ENCODE peak calls at places on chromosomes 4 and X, in nine cellular contexts. G, C, H, D, I, Y, A, V and T are unnamed samples.

GRCh38 chr4:136713140-136713539 is 819.2 kb downstream of the PCDH18 start:
- DNase-seq in G (no peak), C (peak), H (no peak), D (no peak), I (no peak), Y (no peak), A (peak), V (no peak), T (peak)

GRCh38 chr4:146224331-146224966 is 10.1 kb downstream of the REELD1 start:
- DNase-seq in G (no peak), C (peak), H (no peak), D (no peak), I (no peak), Y (no peak), A (peak), V (no peak), T (no peak)

GRCh38 chrX:117998171-117998570 is 118.4 kb downstream of the KLHL13 start:
- DNase-seq in G (no peak), C (peak), H (no peak), D (no peak), I (no peak), Y (no peak), A (no peak), V (no peak), T (no peak)

GRCh38 chr4:135177323-135177722 is 975.7 kb upstream of the PABPC4L start:
- DNase-seq in G (no peak), C (no peak), H (no peak), D (no peak), I (no peak), Y (no peak), A (peak), V (no peak), T (no peak)

GRCh38 chr4:62191446-62191845 is 991.3 kb downstream of the ADGRL3 start:
- DNase-seq in G (no peak), C (no peak), H (no peak), D (no peak), I (no peak), Y (no peak), A (no peak), V (no peak), T (no peak)

GRCh38 chrX:1185556-1185955 is 26.9 kb downstream of the CRLF2 start:
- DNase-seq in G (no peak), C (no peak), H (no peak), D (peak), I (no peak), Y (no peak), A (no peak), V (no peak), T (no peak)

GRCh38 chrX:145818522-145819075 is 970 bp downstream of the SLITRK2 start:
- DNase-seq in G (no peak), C (no peak), H (no peak), D (no peak), I (no peak), Y (no peak), A (no peak), V (no peak), T (no peak)

GRCh38 chr4:33724685-33725084 is 2519.6 kb downstream of the ARAP2 start:
- DNase-seq in G (no peak), C (no peak), H (no peak), D (no peak), I (no peak), Y (no peak), A (no peak), V (no peak), T (no peak)

GRCh38 chr4:3668825-3669552 is 97.2 kb upstream of the ADRA2C start:
- DNase-seq in G (no peak), C (no peak), H (no peak), D (no peak), I (no peak), Y (no peak), A (no peak), V (no peak), T (no peak)

GRCh38 chr4:170088686-170089085 is 1.1 kb downstream of the AADAT start:
- DNase-seq in G (no peak), C (no peak), H (no peak), D (no peak), I (no peak), Y (no peak), A (no peak), V (peak), T (no peak)
- H3K4me3 ChIP-seq in G (no peak), C (peak), H (peak), D (no peak), I (peak), Y (peak), A (no peak), V (peak), T (peak)

GRCh38 chrX:28591542-28591941 is 4.3 kb downstream of the IL1RAPL1 start:
- DNase-seq in G (no peak), C (no peak), H (no peak), D (no peak), I (no peak), Y (no peak), A (no peak), V (no peak), T (no peak)

GRCh38 chrX:28590394-28590793 is 3.1 kb downstream of the IL1RAPL1 start:
- DNase-seq in G (no peak), C (peak), H (no peak), D (no peak), I (no peak), Y (no peak), A (peak), V (no peak), T (peak)

DNA sequence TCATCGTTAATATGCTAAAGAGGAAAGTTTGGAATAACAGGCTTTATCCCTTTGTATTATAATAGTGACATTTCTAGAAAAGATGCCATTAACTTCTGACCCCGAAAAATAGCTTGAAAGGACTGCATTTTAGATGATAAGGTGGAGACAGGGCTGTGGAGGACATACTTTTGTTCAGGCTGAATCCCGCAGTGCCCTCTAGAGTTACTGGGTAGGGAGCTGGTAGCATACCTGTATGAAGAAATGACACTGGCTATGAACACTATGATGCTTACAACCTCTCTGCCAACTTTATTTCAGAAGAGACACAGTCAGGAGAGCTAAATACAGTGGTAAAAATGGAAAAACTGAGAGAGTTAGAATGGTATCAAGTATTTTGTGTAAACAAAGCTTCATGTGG is 8.1 kb downstream of the IL1RAPL1 start:
- DNase-seq in G (no peak), C (no peak), H (no peak), D (no peak), I (no peak), Y (no peak), A (no peak), V (no peak), T (no peak)
- TF ChIP-seq CTCF in G (no peak), C (no peak), H (no peak), D (no peak), I (no peak), Y (no peak), A (no peak), V (no peak), T (no peak)

GRCh38 chr4:76012388-76012801 is 5.1 kb upstream of the CXCL9 start:
- DNase-seq in G (no peak), C (peak), H (no peak), D (no peak), I (no peak), Y (no peak), A (peak), V (no peak), T (no peak)
- H3K4me3 ChIP-seq in G (no peak), C (no peak), H (no peak), D (no peak), I (no peak), Y (no peak), A (no peak), V (no peak), T (no peak)

DNA sequence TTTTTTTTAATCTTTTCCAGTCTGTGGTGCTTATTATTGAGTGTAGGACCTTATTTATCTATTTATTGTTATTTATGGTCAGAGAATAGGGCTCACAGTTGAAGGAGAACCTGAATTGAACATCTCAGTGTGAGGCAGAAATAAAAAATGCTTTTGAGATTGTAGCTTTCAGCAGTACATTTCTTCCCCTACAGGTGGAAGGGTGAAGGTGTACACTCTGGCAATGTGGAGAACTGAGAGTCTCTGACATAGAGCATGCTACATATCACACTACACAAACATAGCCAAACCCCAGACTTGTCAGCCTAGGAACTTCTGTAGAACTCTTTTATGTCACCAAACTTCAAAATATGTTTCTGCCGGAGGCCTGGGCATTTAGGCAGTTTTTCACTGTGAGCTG is 140.2 kb downstream of the STIM2 start:
- DNase-seq in G (peak), C (no peak), H (no peak), D (no peak), I (no peak), Y (no peak), A (no peak), V (no peak), T (peak)
- TF ChIP-seq CTCF in G (no peak), C (no peak), H (no peak), D (no peak), I (no peak), Y (no peak), A (peak), V (peak), T (peak)

GRCh38 chr4:38210396-38211114 is 250.4 kb downstream of the PTTG2 start:
- DNase-seq in G (no peak), C (peak), H (no peak), D (no peak), I (no peak), Y (no peak), A (no peak), V (no peak), T (peak)
- H3K4me3 ChIP-seq in G (no peak), C (no peak), H (no peak), D (no peak), I (no peak), Y (peak), A (no peak), V (no peak), T (no peak)

GRCh38 chr4:6892190-6892908 is 17.3 kb upstream of the TBC1D14 start:
- DNase-seq in G (peak), C (peak), H (no peak), D (peak), I (no peak), Y (no peak), A (peak), V (no peak), T (peak)
- TF ChIP-seq CTCF in G (peak), C (no peak), H (peak), D (no peak), I (no peak), Y (no peak), A (peak), V (no peak), T (peak)

GRCh38 chr4:39365360-39365759 is 802 bp downstream of the RFC1 start:
- DNase-seq in G (no peak), C (no peak), H (no peak), D (no peak), I (no peak), Y (no peak), A (no peak), V (no peak), T (no peak)

GRCh38 chr4:39367166-39367565 is 1.0 kb upstream of the RFC1 start:
- DNase-seq in G (no peak), C (no peak), H (no peak), D (no peak), I (no peak), Y (no peak), A (no peak), V (no peak), T (no peak)

GRCh38 chr4:39362827-39363226 is 3.3 kb downstream of the RFC1 start:
- DNase-seq in G (no peak), C (no peak), H (no peak), D (no peak), I (no peak), Y (no peak), A (peak), V (no peak), T (no peak)

GRCh38 chr4:39365931-39366771 is at the start of gene RFC1:
- DNase-seq in G (peak), C (peak), H (peak), D (peak), I (peak), Y (peak), A (peak), V (peak), T (peak)

DNA sequence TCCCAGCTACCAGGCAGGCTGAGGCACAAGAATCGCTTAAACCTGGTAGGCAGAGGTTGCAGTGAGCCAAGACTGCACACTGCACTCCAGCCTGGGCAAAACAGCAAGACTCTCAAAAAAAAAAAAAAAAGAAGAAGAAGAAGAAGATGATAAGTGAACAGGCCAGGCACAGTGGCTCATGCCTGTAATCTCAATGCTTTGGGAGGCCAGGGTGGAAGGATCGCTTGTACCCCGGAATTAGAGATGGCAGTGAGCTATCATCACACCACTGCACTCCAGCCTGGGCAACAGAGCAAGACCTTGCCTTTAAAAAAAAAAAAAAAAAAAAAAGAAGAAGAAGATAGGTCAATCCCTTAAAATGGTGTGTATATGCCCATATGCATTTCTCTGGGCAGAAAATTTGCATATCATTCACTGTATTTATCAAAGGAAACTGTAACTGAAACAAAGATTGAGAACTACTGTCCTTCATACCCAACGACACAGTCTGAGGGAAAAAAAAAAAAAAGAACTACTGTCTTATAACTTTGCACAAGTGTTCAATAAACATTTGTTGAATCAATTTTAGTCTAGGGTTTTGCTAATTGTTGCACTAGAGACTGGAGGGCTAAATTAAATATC is 2.3 kb downstream of the RFC1 start:
- DNase-seq in G (no peak), C (no peak), H (no peak), D (no peak), I (no peak), Y (no peak), A (no peak), V (no peak), T (no peak)
- H3K4me3 ChIP-seq in G (peak), C (no peak), H (no peak), D (no peak), I (no peak), Y (no peak), A (no peak), V (no peak), T (no peak)

GRCh38 chr4:154045086-154045485 is 256.2 kb upstream of the SFRP2 start:
- DNase-seq in G (no peak), C (peak), H (no peak), D (no peak), I (no peak), Y (no peak), A (no peak), V (no peak), T (no peak)

GRCh38 chr4:154044118-154044517 is 255.2 kb upstream of the SFRP2 start:
- DNase-seq in G (no peak), C (peak), H (no peak), D (no peak), I (no peak), Y (no peak), A (no peak), V (no peak), T (no peak)

GRCh38 chr4:154049457-154050181 is 260.7 kb upstream of the SFRP2 start:
- DNase-seq in G (peak), C (peak), H (no peak), D (no peak), I (no peak), Y (no peak), A (no peak), V (peak), T (peak)
- TF ChIP-seq CTCF in G (peak), C (no peak), H (no peak), D (no peak), I (no peak), Y (no peak), A (no peak), V (peak), T (no peak)

DNA sequence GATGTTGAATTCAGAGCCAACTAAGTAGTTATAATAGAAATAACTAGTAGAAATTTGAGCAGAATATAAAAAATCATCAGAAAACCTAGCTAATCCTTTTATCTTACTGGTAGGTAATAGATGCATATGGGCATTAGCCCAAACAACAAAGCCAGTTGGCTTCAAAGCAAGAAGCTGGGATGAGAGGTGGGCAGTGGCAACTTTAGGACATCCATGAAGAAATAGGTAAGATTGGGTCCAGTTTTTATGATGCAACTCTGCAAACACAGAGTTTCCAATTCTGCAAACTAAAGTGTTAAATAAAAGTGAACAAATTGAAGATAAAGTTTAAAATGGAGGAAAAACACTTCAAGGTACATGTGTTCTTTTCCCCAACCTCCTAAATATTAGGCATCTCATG is 5.1 kb downstream of the PGRMC2 start:
- DNase-seq in G (no peak), C (no peak), H (no peak), D (no peak), I (no peak), Y (no peak), A (no peak), V (no peak), T (no peak)
- H3K4me3 ChIP-seq in G (no peak), C (no peak), H (no peak), D (no peak), I (no peak), Y (no peak), A (no peak), V (no peak), T (no peak)